ENCODE peak calls at places on chromosome 17, in six cellular contexts. One of them, this sample, is unnamed.
A peak's percentile ranks its signal among the peaks of the same experiment; 100 is the strongest.

GRCh38 chr17:63641678-63642077 is 19.5 kb downstream of the MAP3K3 start:
- DNase-seq in LNCaP clone FGC: no peak
- DNase-seq in lower leg skin: peak; percentile 43
- DNase-seq in tibial nerve: no peak
- DNase-seq in bronchial epithelial cell: no peak
- DNase-seq in ovary: no peak
- DNase-seq in this sample: no peak

GRCh38 chr17:56976941-56977570 is 875 bp upstream of the SCPEP1 start:
- DNase-seq in bronchial epithelial cell: no peak
- DNase-seq in LNCaP clone FGC: no peak
- DNase-seq in tibial nerve: no peak
- DNase-seq in lower leg skin: no peak
- DNase-seq in ovary: peak; percentile 29
- DNase-seq in this sample: no peak

GRCh38 chr17:30554839-30555751 is 77.9 kb downstream of the GOSR1 start:
- DNase-seq in LNCaP clone FGC: no peak
- DNase-seq in bronchial epithelial cell: no peak
- DNase-seq in ovary: no peak
- DNase-seq in lower leg skin: no peak
- DNase-seq in tibial nerve: no peak
- DNase-seq in this sample: peak; percentile 43

GRCh38 chr17:35694906-35695305 is 36.5 kb upstream of the RASL10B start:
- DNase-seq in tibial nerve: no peak
- DNase-seq in lower leg skin: no peak
- DNase-seq in ovary: no peak
- DNase-seq in LNCaP clone FGC: no peak
- DNase-seq in bronchial epithelial cell: no peak
- DNase-seq in this sample: no peak

GRCh38 chr17:42111901-42112551 is 488 bp downstream of the DHX58 start:
- DNase-seq in LNCaP clone FGC: no peak
- DNase-seq in lower leg skin: no peak
- DNase-seq in ovary: peak; percentile 51
- DNase-seq in tibial nerve: no peak
- DNase-seq in bronchial epithelial cell: peak; percentile 38
- DNase-seq in this sample: peak; percentile 68

GRCh38 chr17:12667299-12667958 is 1.7 kb downstream of the MYOCD start:
- DNase-seq in LNCaP clone FGC: peak; percentile 25
- DNase-seq in lower leg skin: no peak
- DNase-seq in bronchial epithelial cell: peak; percentile 63
- DNase-seq in ovary: peak; percentile 41
- DNase-seq in tibial nerve: no peak
- DNase-seq in this sample: peak; percentile 25

GRCh38 chr17:32486091-32486700 is 597 bp upstream of the CDK5R1 start:
- DNase-seq in LNCaP clone FGC: peak; percentile 33
- DNase-seq in tibial nerve: no peak
- DNase-seq in lower leg skin: no peak
- DNase-seq in ovary: peak; percentile 74
- DNase-seq in bronchial epithelial cell: peak; percentile 49
- DNase-seq in this sample: peak; percentile 76

GRCh38 chr17:58324409-58325288 is 3.9 kb downstream of the TSPOAP1 start:
- DNase-seq in lower leg skin: no peak
- DNase-seq in tibial nerve: no peak
- DNase-seq in LNCaP clone FGC: no peak
- DNase-seq in ovary: peak; percentile 53
- DNase-seq in bronchial epithelial cell: no peak
- DNase-seq in this sample: no peak

GRCh38 chr17:42879596-42879985 is 21.0 kb upstream of the G6PC1 start:
- DNase-seq in tibial nerve: no peak
- DNase-seq in LNCaP clone FGC: no peak
- DNase-seq in lower leg skin: no peak
- DNase-seq in ovary: no peak
- DNase-seq in bronchial epithelial cell: no peak
- DNase-seq in this sample: peak; percentile 24

GRCh38 chr17:49994085-49995054 is 654 bp downstream of the DLX3 start:
- DNase-seq in ovary: no peak
- DNase-seq in bronchial epithelial cell: no peak
- DNase-seq in LNCaP clone FGC: no peak
- DNase-seq in tibial nerve: no peak
- DNase-seq in lower leg skin: no peak
- DNase-seq in this sample: peak; percentile 11

GRCh38 chr17:68591583-68591982 is 9.6 kb downstream of the FAM20A start:
- DNase-seq in bronchial epithelial cell: no peak
- DNase-seq in tibial nerve: no peak
- DNase-seq in ovary: peak; percentile 50
- DNase-seq in lower leg skin: no peak
- DNase-seq in LNCaP clone FGC: no peak
- DNase-seq in this sample: no peak

GRCh38 chr17:64596439-64596838 is 65.7 kb downstream of the SMURF2 start:
- DNase-seq in tibial nerve: no peak
- DNase-seq in bronchial epithelial cell: no peak
- DNase-seq in LNCaP clone FGC: no peak
- DNase-seq in lower leg skin: no peak
- DNase-seq in ovary: no peak
- DNase-seq in this sample: no peak

GRCh38 chr17:2137342-2138098 is 82.6 kb downstream of the HIC1 start:
- DNase-seq in lower leg skin: no peak
- DNase-seq in ovary: peak; percentile 20
- DNase-seq in bronchial epithelial cell: peak; percentile 80
- DNase-seq in LNCaP clone FGC: no peak
- DNase-seq in tibial nerve: no peak
- DNase-seq in this sample: peak; percentile 69

GRCh38 chr17:4998027-4998665 is 396 bp downstream of the KIF1C start:
- DNase-seq in ovary: peak; percentile 55
- DNase-seq in lower leg skin: no peak
- DNase-seq in bronchial epithelial cell: no peak
- DNase-seq in tibial nerve: no peak
- DNase-seq in LNCaP clone FGC: no peak
- DNase-seq in this sample: no peak

GRCh38 chr17:61794792-61795191 is 68.5 kb downstream of the BRIP1 start:
- DNase-seq in ovary: no peak
- DNase-seq in lower leg skin: no peak
- DNase-seq in bronchial epithelial cell: peak; percentile 50
- DNase-seq in tibial nerve: no peak
- DNase-seq in LNCaP clone FGC: no peak
- DNase-seq in this sample: no peak

GRCh38 chr17:50123649-50124349 is 6.2 kb downstream of the SAMD14 start:
- DNase-seq in bronchial epithelial cell: no peak
- DNase-seq in tibial nerve: no peak
- DNase-seq in ovary: no peak
- DNase-seq in LNCaP clone FGC: no peak
- DNase-seq in lower leg skin: no peak
- DNase-seq in this sample: no peak

GRCh38 chr17:72456026-72456569 is 335.3 kb downstream of the SOX9 start:
- DNase-seq in bronchial epithelial cell: peak; percentile 51
- DNase-seq in LNCaP clone FGC: no peak
- DNase-seq in tibial nerve: no peak
- DNase-seq in lower leg skin: no peak
- DNase-seq in ovary: no peak
- DNase-seq in this sample: peak; percentile 58

GRCh38 chr17:40318835-40319332 is 9.9 kb downstream of the RARA start:
- DNase-seq in LNCaP clone FGC: no peak
- DNase-seq in tibial nerve: no peak
- DNase-seq in lower leg skin: no peak
- DNase-seq in ovary: peak; percentile 27
- DNase-seq in bronchial epithelial cell: no peak
- DNase-seq in this sample: peak; percentile 39

GRCh38 chr17:39125143-39125875 is 26.1 kb downstream of the PLXDC1 start:
- DNase-seq in bronchial epithelial cell: no peak
- DNase-seq in lower leg skin: no peak
- DNase-seq in LNCaP clone FGC: no peak
- DNase-seq in ovary: no peak
- DNase-seq in tibial nerve: no peak
- DNase-seq in this sample: no peak

DNA sequence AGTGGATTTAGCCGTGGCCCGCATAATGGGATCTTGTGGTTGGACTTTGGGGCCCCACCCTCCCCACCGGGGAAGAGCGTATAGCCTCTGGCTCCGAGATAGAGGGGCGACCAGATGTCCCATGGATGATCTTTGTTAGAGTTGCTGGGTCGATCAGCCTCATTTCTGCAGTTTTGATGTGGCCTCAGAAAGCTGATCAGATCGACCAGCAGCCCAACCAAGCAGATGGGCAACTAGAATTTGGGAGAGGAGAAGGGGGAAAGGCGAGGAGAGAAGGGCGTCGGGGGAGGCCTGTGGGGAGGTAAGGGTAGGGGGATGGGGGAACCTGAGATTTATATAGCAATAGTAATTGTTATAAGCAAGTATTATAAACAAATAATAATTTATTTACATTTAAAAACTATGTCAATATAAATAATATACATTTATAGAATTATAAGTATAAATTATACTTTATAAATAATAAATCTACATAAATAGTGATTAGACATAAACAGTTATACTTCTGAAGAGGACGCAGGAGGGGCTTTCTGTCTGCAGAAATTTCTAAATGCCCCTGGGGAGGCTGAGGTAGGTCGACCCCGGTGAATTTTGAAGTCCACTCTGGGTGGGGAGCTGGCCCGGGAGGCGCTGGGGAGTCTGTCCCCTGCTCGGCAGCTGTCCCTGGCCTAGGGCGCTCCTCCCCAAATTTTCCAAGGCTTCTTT is 136.3 kb downstream of the KCNJ12 start:
- DNase-seq in tibial nerve: no peak
- DNase-seq in bronchial epithelial cell: no peak
- DNase-seq in ovary: no peak
- DNase-seq in lower leg skin: no peak
- DNase-seq in LNCaP clone FGC: no peak
- DNase-seq in this sample: no peak
- H3K4me3 ChIP-seq in tibial nerve: no peak overlapping the region
- H3K4me3 ChIP-seq in bronchial epithelial cell: peak overlapping the region; percentile 10
- H3K4me3 ChIP-seq in ovary: no peak overlapping the region
- H3K4me3 ChIP-seq in lower leg skin: no peak overlapping the region
- H3K4me3 ChIP-seq in LNCaP clone FGC: peak overlapping the region; percentile 25
- H3K4me3 ChIP-seq in this sample: peak overlapping the region; percentile 24

GRCh38 chr17:47850692-47851573 is at the start of gene SP6:
- DNase-seq in LNCaP clone FGC: peak; percentile 46
- DNase-seq in tibial nerve: no peak
- DNase-seq in lower leg skin: peak; percentile 34
- DNase-seq in ovary: peak; percentile 74
- DNase-seq in bronchial epithelial cell: peak; percentile 78
- DNase-seq in this sample: peak; percentile 85
- TF ChIP-seq CTCF in LNCaP clone FGC: peak; percentile 50
- TF ChIP-seq CTCF in tibial nerve: no peak
- TF ChIP-seq CTCF in lower leg skin: no peak
- TF ChIP-seq CTCF in ovary: no peak
- TF ChIP-seq CTCF in bronchial epithelial cell: peak; percentile 33
- TF ChIP-seq CTCF in this sample: no peak

GRCh38 chr17:8282345-8282744 is 6.1 kb upstream of the RANGRF start:
- DNase-seq in LNCaP clone FGC: no peak
- DNase-seq in tibial nerve: no peak
- DNase-seq in bronchial epithelial cell: no peak
- DNase-seq in lower leg skin: no peak
- DNase-seq in ovary: no peak
- DNase-seq in this sample: no peak

GRCh38 chr17:8273884-8274444 is 14.5 kb upstream of the RANGRF start:
- DNase-seq in tibial nerve: no peak
- DNase-seq in bronchial epithelial cell: no peak
- DNase-seq in ovary: no peak
- DNase-seq in lower leg skin: no peak
- DNase-seq in LNCaP clone FGC: no peak
- DNase-seq in this sample: no peak

GRCh38 chr17:8275421-8276290 is 12.8 kb upstream of the RANGRF start:
- DNase-seq in ovary: no peak
- DNase-seq in bronchial epithelial cell: no peak
- DNase-seq in LNCaP clone FGC: no peak
- DNase-seq in tibial nerve: no peak
- DNase-seq in lower leg skin: no peak
- DNase-seq in this sample: no peak

GRCh38 chr17:8272421-8272820 is 16.0 kb upstream of the RANGRF start:
- DNase-seq in lower leg skin: no peak
- DNase-seq in tibial nerve: no peak
- DNase-seq in ovary: no peak
- DNase-seq in bronchial epithelial cell: no peak
- DNase-seq in LNCaP clone FGC: no peak
- DNase-seq in this sample: no peak

GRCh38 chr17:8277317-8277716 is 11.2 kb upstream of the RANGRF start:
- DNase-seq in bronchial epithelial cell: no peak
- DNase-seq in tibial nerve: no peak
- DNase-seq in lower leg skin: no peak
- DNase-seq in ovary: no peak
- DNase-seq in LNCaP clone FGC: no peak
- DNase-seq in this sample: no peak
- H3K4me3 ChIP-seq in bronchial epithelial cell: no peak overlapping the region
- H3K4me3 ChIP-seq in tibial nerve: no peak overlapping the region
- H3K4me3 ChIP-seq in lower leg skin: no peak overlapping the region
- H3K4me3 ChIP-seq in ovary: no peak overlapping the region
- H3K4me3 ChIP-seq in LNCaP clone FGC: no peak overlapping the region
- H3K4me3 ChIP-seq in this sample: no peak overlapping the region

DNA sequence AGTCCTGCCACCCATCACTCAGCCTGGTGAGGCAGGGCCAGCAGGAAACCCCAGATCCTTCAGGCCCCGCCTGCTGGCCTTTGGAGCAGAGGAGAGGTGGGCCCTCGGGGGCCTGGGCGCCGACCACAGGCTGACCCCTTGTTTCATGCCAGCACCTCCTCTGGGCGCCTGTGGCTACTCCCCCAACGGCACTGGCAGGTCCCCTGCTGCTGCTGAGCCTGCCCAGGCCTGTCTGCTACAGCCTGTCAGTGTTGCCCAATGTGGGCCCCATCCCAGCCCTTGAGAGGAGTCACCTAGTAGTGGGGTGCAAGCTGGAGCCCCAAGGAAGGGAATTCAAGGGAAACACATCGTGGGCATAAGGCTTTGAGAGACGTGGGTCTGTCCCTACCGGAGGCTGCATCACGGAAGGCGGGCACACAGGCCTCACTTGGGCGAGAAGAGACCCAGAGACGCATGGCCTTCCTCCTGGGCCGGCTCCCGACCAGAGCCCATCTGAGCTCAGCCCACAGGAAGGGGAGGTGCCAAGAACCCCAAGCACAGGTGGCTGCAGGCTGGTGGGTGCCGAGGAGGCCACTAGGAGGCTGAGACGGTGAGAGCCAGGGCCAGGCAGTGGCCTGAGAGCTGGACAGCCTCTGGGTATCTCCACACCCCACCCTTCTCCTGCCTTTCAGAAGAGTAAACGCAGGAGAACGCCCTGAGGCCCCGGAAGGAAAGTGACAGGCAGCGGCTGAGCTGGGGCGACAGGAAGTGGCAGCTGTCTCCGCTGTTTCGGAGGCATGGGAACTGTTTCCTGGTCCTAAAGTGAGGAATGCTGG is 8.1 kb upstream of the FASN start:
- DNase-seq in LNCaP clone FGC: peak; percentile 98
- DNase-seq in tibial nerve: no peak
- DNase-seq in ovary: peak; percentile 17
- DNase-seq in lower leg skin: no peak
- DNase-seq in bronchial epithelial cell: peak; percentile 76
- DNase-seq in this sample: peak; percentile 77
- TF ChIP-seq CTCF in LNCaP clone FGC: peak; percentile 57
- TF ChIP-seq CTCF in tibial nerve: no peak
- TF ChIP-seq CTCF in ovary: no peak
- TF ChIP-seq CTCF in lower leg skin: no peak
- TF ChIP-seq CTCF in bronchial epithelial cell: peak; percentile 54
- TF ChIP-seq CTCF in this sample: peak; percentile 32

GRCh38 chr17:8360260-8360659 is 16.2 kb downstream of the KRABD2 start:
- DNase-seq in tibial nerve: no peak
- DNase-seq in ovary: no peak
- DNase-seq in bronchial epithelial cell: no peak
- DNase-seq in lower leg skin: no peak
- DNase-seq in LNCaP clone FGC: no peak
- DNase-seq in this sample: no peak
- H3K4me3 ChIP-seq in tibial nerve: no peak overlapping the region
- H3K4me3 ChIP-seq in ovary: no peak overlapping the region
- H3K4me3 ChIP-seq in bronchial epithelial cell: no peak overlapping the region
- H3K4me3 ChIP-seq in lower leg skin: no peak overlapping the region
- H3K4me3 ChIP-seq in LNCaP clone FGC: no peak overlapping the region
- H3K4me3 ChIP-seq in this sample: no peak overlapping the region

This sample was measured in foreskin fibroblast.